ENCODE peak calls at places on chromosomes 12 and 14, in four cellular contexts. One of them, this sample, is unnamed. For H3K4me1, the result is how much of the 10 kb centered on the place peaks cover.

GRCh38 chr14:61458766-61459165 is 137.4 kb downstream of the PRKCH start:
- DNase-seq in ovary: no peak
- DNase-seq in sigmoid colon: no peak
- DNase-seq in left ventricle myocardium inferior: no peak
- DNase-seq in this sample: no peak

GRCh38 chr14:78445275-78445674 is 275.1 kb downstream of the NRXN3 start:
- DNase-seq in ovary: no peak
- DNase-seq in sigmoid colon: no peak
- DNase-seq in left ventricle myocardium inferior: no peak
- DNase-seq in this sample: no peak

GRCh38 chr14:92719890-92720323 is 28.5 kb downstream of the LGMN start:
- DNase-seq in ovary: no peak
- DNase-seq in sigmoid colon: peak
- DNase-seq in left ventricle myocardium inferior: no peak
- DNase-seq in this sample: no peak

GRCh38 chr14:66379116-66379515 is 107.1 kb upstream of the CCDC196 start:
- DNase-seq in ovary: no peak
- DNase-seq in sigmoid colon: no peak
- DNase-seq in left ventricle myocardium inferior: peak
- DNase-seq in this sample: no peak

GRCh38 chr14:21072102-21072501 is 2.0 kb downstream of the ARHGEF40 start:
- DNase-seq in ovary: no peak
- DNase-seq in sigmoid colon: no peak
- DNase-seq in left ventricle myocardium inferior: no peak
- DNase-seq in this sample: no peak

GRCh38 chr12:32502693-32503510 is 103.5 kb downstream of the FGD4 start:
- DNase-seq in ovary: no peak
- DNase-seq in sigmoid colon: no peak
- DNase-seq in left ventricle myocardium inferior: no peak
- DNase-seq in this sample: no peak

GRCh38 chr12:51244269-51244668 is 5.6 kb downstream of the DAZAP2 start:
- DNase-seq in ovary: no peak
- DNase-seq in sigmoid colon: no peak
- DNase-seq in left ventricle myocardium inferior: no peak
- DNase-seq in this sample: no peak

GRCh38 chr12:67710582-67710981 is 62.0 kb downstream of the DYRK2 start:
- DNase-seq in ovary: no peak
- DNase-seq in sigmoid colon: no peak
- DNase-seq in left ventricle myocardium inferior: no peak
- DNase-seq in this sample: no peak

GRCh38 chr14:79567306-79567705 is 644.0 kb downstream of the DIO2 start:
- DNase-seq in ovary: no peak
- DNase-seq in sigmoid colon: no peak
- DNase-seq in left ventricle myocardium inferior: no peak
- DNase-seq in this sample: no peak

GRCh38 chr12:113476093-113476986 is 4.7 kb upstream of the LHX5 start:
- DNase-seq in ovary: no peak
- DNase-seq in sigmoid colon: no peak
- DNase-seq in left ventricle myocardium inferior: no peak
- DNase-seq in this sample: no peak

DNA sequence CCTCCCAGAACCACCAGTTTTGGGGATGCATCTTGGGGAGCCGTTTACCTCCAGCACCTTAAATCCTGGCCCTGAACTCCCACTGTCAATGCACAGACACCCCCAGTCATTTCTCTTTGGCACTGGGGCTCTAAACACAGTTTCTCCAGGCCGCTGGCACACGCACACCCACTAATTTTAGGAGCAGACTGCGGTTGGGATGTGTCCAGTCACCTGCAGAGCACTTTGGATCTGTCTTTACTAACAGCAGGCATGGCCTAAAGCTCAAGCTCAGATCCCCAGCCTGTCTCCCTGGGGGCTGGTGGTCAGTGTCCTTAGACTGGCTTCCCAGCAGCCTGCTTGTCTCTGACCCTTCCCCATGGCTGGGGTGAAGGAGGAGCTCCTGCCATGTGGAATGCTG is 49.9 kb downstream of the SYNE3 start:
- DNase-seq in ovary: no peak
- DNase-seq in sigmoid colon: no peak
- DNase-seq in left ventricle myocardium inferior: no peak
- DNase-seq in this sample: no peak
- H3K4me1 ChIP-seq in ovary: under half
- H3K4me1 ChIP-seq in sigmoid colon: under half
- H3K4me1 ChIP-seq in left ventricle myocardium inferior: half or more
- H3K4me1 ChIP-seq in this sample: half or more

GRCh38 chr14:34554540-34555250 is 15.2 kb upstream of the EAPP start:
- DNase-seq in ovary: no peak
- DNase-seq in sigmoid colon: peak
- DNase-seq in left ventricle myocardium inferior: no peak
- DNase-seq in this sample: no peak
- H3K4me3 ChIP-seq in ovary: no peak
- H3K4me3 ChIP-seq in sigmoid colon: no peak
- H3K4me3 ChIP-seq in left ventricle myocardium inferior: peak
- H3K4me3 ChIP-seq in this sample: no peak

GRCh38 chr14:69670093-69670492 is 58.7 kb downstream of the SUSD6 start:
- DNase-seq in ovary: no peak
- DNase-seq in sigmoid colon: no peak
- DNase-seq in left ventricle myocardium inferior: no peak
- DNase-seq in this sample: no peak
- H3K4me1 ChIP-seq in ovary: under half
- H3K4me1 ChIP-seq in sigmoid colon: under half
- H3K4me1 ChIP-seq in left ventricle myocardium inferior: half or more
- H3K4me1 ChIP-seq in this sample: half or more

GRCh38 chr12:132584472-132584871 is 25.9 kb downstream of the LRCOL1 start:
- DNase-seq in ovary: no peak
- DNase-seq in sigmoid colon: no peak
- DNase-seq in left ventricle myocardium inferior: no peak
- DNase-seq in this sample: no peak

GRCh38 chr12:132582058-132582420 is 28.3 kb downstream of the LRCOL1 start:
- DNase-seq in ovary: peak
- DNase-seq in sigmoid colon: no peak
- DNase-seq in left ventricle myocardium inferior: no peak
- DNase-seq in this sample: no peak

GRCh38 chr12:132583736-132584135 is 26.6 kb downstream of the LRCOL1 start:
- DNase-seq in ovary: no peak
- DNase-seq in sigmoid colon: no peak
- DNase-seq in left ventricle myocardium inferior: no peak
- DNase-seq in this sample: no peak

GRCh38 chr12:132582582-132583279 is 27.7 kb downstream of the LRCOL1 start:
- DNase-seq in ovary: peak
- DNase-seq in sigmoid colon: no peak
- DNase-seq in left ventricle myocardium inferior: no peak
- DNase-seq in this sample: no peak

GRCh38 chr12:132583311-132583710 is 27.1 kb downstream of the LRCOL1 start:
- DNase-seq in ovary: no peak
- DNase-seq in sigmoid colon: no peak
- DNase-seq in left ventricle myocardium inferior: no peak
- DNase-seq in this sample: no peak
- H3K4me3 ChIP-seq in ovary: no peak
- H3K4me3 ChIP-seq in sigmoid colon: peak
- H3K4me3 ChIP-seq in left ventricle myocardium inferior: peak
- H3K4me3 ChIP-seq in this sample: no peak

GRCh38 chr12:63919758-63920157 is 75.3 kb downstream of the SRGAP1 start:
- DNase-seq in ovary: no peak
- DNase-seq in sigmoid colon: no peak
- DNase-seq in left ventricle myocardium inferior: no peak
- DNase-seq in this sample: no peak

GRCh38 chr12:63917864-63918742 is 73.6 kb downstream of the SRGAP1 start:
- DNase-seq in ovary: no peak
- DNase-seq in sigmoid colon: no peak
- DNase-seq in left ventricle myocardium inferior: no peak
- DNase-seq in this sample: no peak

GRCh38 chr12:63917477-63917862 is 73.0 kb downstream of the SRGAP1 start:
- DNase-seq in ovary: no peak
- DNase-seq in sigmoid colon: no peak
- DNase-seq in left ventricle myocardium inferior: no peak
- DNase-seq in this sample: no peak

GRCh38 chr12:63916561-63917476 is 72.3 kb downstream of the SRGAP1 start:
- DNase-seq in ovary: no peak
- DNase-seq in sigmoid colon: no peak
- DNase-seq in left ventricle myocardium inferior: no peak
- DNase-seq in this sample: no peak

GRCh38 chr12:63918788-63919300 is 74.3 kb downstream of the SRGAP1 start:
- DNase-seq in ovary: no peak
- DNase-seq in sigmoid colon: no peak
- DNase-seq in left ventricle myocardium inferior: no peak
- DNase-seq in this sample: no peak
- H3K4me1 ChIP-seq in ovary: under half
- H3K4me1 ChIP-seq in sigmoid colon: under half
- H3K4me1 ChIP-seq in left ventricle myocardium inferior: under half
- H3K4me1 ChIP-seq in this sample: under half

GRCh38 chr14:68951800-68952540 is 27.1 kb downstream of the ACTN1 start:
- DNase-seq in ovary: peak
- DNase-seq in sigmoid colon: peak
- DNase-seq in left ventricle myocardium inferior: peak
- DNase-seq in this sample: no peak
- H3K4me3 ChIP-seq in ovary: peak
- H3K4me3 ChIP-seq in sigmoid colon: peak
- H3K4me3 ChIP-seq in left ventricle myocardium inferior: peak
- H3K4me3 ChIP-seq in this sample: no peak

GRCh38 chr12:123140675-123141614 is 9.9 kb downstream of the PITPNM2 start:
- DNase-seq in ovary: no peak
- DNase-seq in sigmoid colon: no peak
- DNase-seq in left ventricle myocardium inferior: no peak
- DNase-seq in this sample: no peak
- H3K4me1 ChIP-seq in ovary: under half
- H3K4me1 ChIP-seq in sigmoid colon: under half
- H3K4me1 ChIP-seq in left ventricle myocardium inferior: half or more
- H3K4me1 ChIP-seq in this sample: under half

DNA sequence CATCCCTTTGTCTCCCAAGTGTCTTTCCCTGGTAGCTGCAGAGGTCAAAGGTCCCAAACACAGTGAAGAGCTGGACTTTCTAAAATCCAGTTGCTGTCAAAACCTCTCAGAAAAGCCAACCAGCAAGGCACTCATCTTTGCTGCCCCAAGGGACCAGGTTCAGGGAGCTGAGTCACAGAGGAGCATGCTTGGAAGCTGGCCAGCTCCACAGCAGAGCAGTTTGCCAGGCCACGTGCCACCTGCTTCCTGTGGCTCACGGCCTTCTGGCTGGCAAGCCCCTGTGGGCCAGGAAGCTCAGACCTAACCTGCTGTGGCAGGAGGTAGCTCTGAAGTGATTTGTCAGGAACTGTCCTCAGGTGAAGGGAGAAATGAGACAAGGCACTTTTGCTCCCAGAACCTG is 3.6 kb downstream of the ISCU start:
- DNase-seq in ovary: peak
- DNase-seq in sigmoid colon: peak
- DNase-seq in left ventricle myocardium inferior: peak
- DNase-seq in this sample: peak
- H3K4me3 ChIP-seq in ovary: no peak
- H3K4me3 ChIP-seq in sigmoid colon: no peak
- H3K4me3 ChIP-seq in left ventricle myocardium inferior: no peak
- H3K4me3 ChIP-seq in this sample: no peak

This sample was measured in CD4-positive, alpha-beta memory T cell.